ENCODE peak calls at places on chromosome 22, in ten cellular contexts. Q, O, E, H, N, Y, V, F, M and X are unnamed samples.

GRCh38 chr22:26777402-26777801 is 120.0 kb downstream of the MIAT start:
- DNase-seq in Q (no peak), O (no peak), E (no peak), H (no peak), N (no peak), Y (no peak), V (peak), F (no peak), M (no peak), X (no peak)

GRCh38 chr22:23036684-23037428 is 33.5 kb upstream of the GNAZ start:
- DNase-seq in Q (no peak), O (no peak), E (no peak), H (peak), N (no peak), Y (no peak), V (no peak), F (no peak), M (no peak), X (no peak)

GRCh38 chr22:24985824-24986214 is 33.3 kb downstream of the KIAA1671 start:
- DNase-seq in Q (no peak), O (no peak), E (no peak), H (no peak), N (no peak), Y (no peak), V (no peak), F (no peak), M (peak), X (no peak)

GRCh38 chr22:48257690-48258065 is 1495.2 kb downstream of the TBC1D22A start:
- DNase-seq in Q (no peak), O (no peak), E (no peak), H (no peak), N (no peak), Y (no peak), V (no peak), F (no peak), M (no peak), X (no peak)

GRCh38 chr22:27507935-27508504 is 293.5 kb downstream of the MN1 start:
- DNase-seq in Q (no peak), O (no peak), E (no peak), H (no peak), N (no peak), Y (no peak), V (no peak), F (no peak), M (no peak), X (no peak)

GRCh38 chr22:45602824-45603301 is 68.8 kb upstream of the ATXN10 start:
- DNase-seq in Q (peak), O (no peak), E (no peak), H (no peak), N (no peak), Y (no peak), V (peak), F (no peak), M (peak), X (no peak)

GRCh38 chr22:27487600-27488450 is 313.7 kb downstream of the MN1 start:
- DNase-seq in Q (no peak), O (no peak), E (no peak), H (peak), N (no peak), Y (no peak), V (no peak), F (no peak), M (no peak), X (no peak)

GRCh38 chr22:20080445-20080775 is 369 bp downstream of the DGCR8 start:
- DNase-seq in Q (peak), O (peak), E (no peak), H (peak), N (peak), Y (peak), V (no peak), F (no peak), M (peak), X (peak)

GRCh38 chr22:45007946-45008852 is 1.6 kb downstream of the PHF21B start:
- DNase-seq in Q (no peak), O (no peak), E (no peak), H (no peak), N (no peak), Y (no peak), V (peak), F (no peak), M (no peak), X (peak)

GRCh38 chr22:48362736-48363404 is 1464.8 kb downstream of the BRD1 start:
- DNase-seq in Q (no peak), O (no peak), E (no peak), H (no peak), N (no peak), Y (no peak), V (no peak), F (no peak), M (no peak), X (no peak)

GRCh38 chr22:44202261-44202789 is 21.6 kb downstream of the PARVG start:
- DNase-seq in Q (no peak), O (no peak), E (no peak), H (peak), N (no peak), Y (no peak), V (no peak), F (no peak), M (no peak), X (no peak)

GRCh38 chr22:20656902-20657836 is 116.7 kb upstream of the SERPIND1 start:
- DNase-seq in Q (no peak), O (no peak), E (no peak), H (peak), N (no peak), Y (no peak), V (no peak), F (no peak), M (no peak), X (no peak)